ENCODE peak calls at places on chromosomes 4 and X, in eight cellular contexts. N is cardiac muscle cell, I is fibroblast of mammary gland, O is fibroblast of lung, K is colonic mucosa, L is GM12865, Y is AG04450, J is sigmoid colon. A is an unnamed sample.

GRCh38 chrX:38216642-38217041 is 4.0 kb downstream of the SRPX start:
- DNase-seq in Y (no peak), L (peak; percentile 28), K (no peak), I (peak; percentile 60), N (no peak), J (no peak), O (no peak), A (no peak)

GRCh38 chr4:151302432-151302831 is 23.0 kb downstream of the SH3D19 start:
- DNase-seq in N (peak; percentile 16), Y (no peak), O (no peak), K (no peak), I (peak; percentile 33), L (no peak), J (no peak), A (no peak)

GRCh38 chrX:72540318-72540717 is 32.3 kb downstream of the HDAC8 start:
- DNase-seq in L (peak; percentile 3), Y (peak; percentile 6), N (peak; percentile 46), I (peak; percentile 59), K (no peak), O (peak; percentile 57), J (no peak), A (no peak)

GRCh38 chr4:48943387-48943786 is 36.8 kb upstream of the OCIAD2 start:
- DNase-seq in O (no peak), Y (no peak), K (no peak), I (no peak), L (no peak), J (no peak), N (no peak), A (no peak)

GRCh38 chr4:111494471-111494870 is 650.8 kb upstream of the FAM241A start:
- DNase-seq in O (no peak), J (no peak), N (peak; percentile 58), I (no peak), K (no peak), Y (no peak), L (no peak), A (no peak)

GRCh38 chr4:67460574-67460973 is 84.7 kb downstream of the CENPC start:
- DNase-seq in L (no peak), J (no peak), K (no peak), I (no peak), O (no peak), N (no peak), Y (no peak), A (no peak)

GRCh38 chrX:20205927-20206708 is 60.6 kb downstream of the RPS6KA3 start:
- DNase-seq in I (no peak), J (no peak), O (no peak), N (no peak), K (no peak), L (peak; percentile 67), Y (no peak), A (no peak)

GRCh38 chr4:155889036-155889793 is 14.3 kb upstream of the TDO2 start:
- DNase-seq in O (peak; percentile 97), Y (peak; percentile 72), N (peak; percentile 96), I (peak; percentile 96), K (no peak), L (peak; percentile 70), J (no peak), A (no peak)

GRCh38 chrX:71198066-71198465 is 25.0 kb upstream of the GJB1 start:
- DNase-seq in K (no peak), J (no peak), Y (no peak), L (peak; percentile 73), I (no peak), N (peak; percentile 20), O (no peak), A (no peak)

GRCh38 chr4:23401572-23401971 is 488.3 kb downstream of the PPARGC1A start:
- DNase-seq in J (no peak), Y (no peak), O (no peak), L (no peak), K (no peak), I (no peak), N (no peak), A (no peak)

GRCh38 chr4:118175506-118175905 is 141.2 kb downstream of the NDST3 start:
- DNase-seq in K (no peak), O (no peak), N (peak; percentile 19), Y (no peak), I (no peak), J (no peak), L (no peak), A (no peak)

GRCh38 chr4:115054836-115055235 is 58.6 kb downstream of the NDST4 start:
- DNase-seq in O (peak; percentile 0), L (peak; percentile 37), N (no peak), Y (no peak), I (peak; percentile 3), K (no peak), J (no peak), A (no peak)

GRCh38 chr4:48899950-48900349 is 6.6 kb downstream of the OCIAD2 start:
- DNase-seq in Y (no peak), I (peak; percentile 69), K (no peak), J (no peak), O (no peak), N (peak; percentile 83), L (no peak), A (no peak)

GRCh38 chr4:825969-826330 is at the start of gene CPLX1:
- DNase-seq in O (no peak), N (no peak), K (no peak), J (no peak), Y (no peak), I (no peak), L (no peak), A (peak; percentile 62)

GRCh38 chrX:71095971-71096701 is 485 bp downstream of the FOXO4 start:
- DNase-seq in Y (no peak), I (peak; percentile 28), K (peak; percentile 69), O (no peak), J (no peak), N (no peak), L (peak; percentile 54), A (peak; percentile 12)

GRCh38 chr4:1763550-1764080 is 29.5 kb upstream of the FGFR3 start:
- DNase-seq in N (peak; percentile 62), I (peak; percentile 41), L (no peak), J (no peak), K (peak; percentile 39), Y (no peak), O (peak; percentile 51), A (no peak)

GRCh38 chr4:1693131-1693896 is 9.2 kb upstream of the FAM53A start:
- DNase-seq in J (peak; percentile 88), K (peak; percentile 62), L (peak; percentile 89), Y (peak; percentile 50), I (peak; percentile 72), N (peak; percentile 86), O (peak; percentile 81), A (peak; percentile 71)

GRCh38 chr4:87151730-87152129 is 68.7 kb downstream of the KLHL8 start:
- DNase-seq in Y (no peak), J (no peak), I (no peak), O (no peak), N (no peak), L (no peak), K (no peak), A (no peak)

GRCh38 chr4:94256833-94257232 is 49.2 kb downstream of the SMARCAD1 start:
- DNase-seq in O (peak; percentile 19), J (no peak), K (no peak), N (no peak), I (peak; percentile 8), Y (no peak), L (no peak), A (no peak)
- TF ChIP-seq CTCF in O (no peak), J (no peak), K (no peak), N (peak; percentile 14), I (peak; percentile 21), Y (peak; percentile 33), L (peak; percentile 16), A (no peak)

GRCh38 chr4:123997116-123997515 is 600.5 kb downstream of the SPRY1 start:
- DNase-seq in L (no peak), K (no peak), Y (no peak), O (no peak), I (no peak), J (no peak), N (no peak), A (no peak)
- TF ChIP-seq CTCF in L (no peak), K (no peak), Y (no peak), O (no peak), I (no peak), J (no peak), N (no peak), A (no peak)

GRCh38 chr4:47485047-47485692 is at the start of gene ATP10D:
- DNase-seq in Y (peak; percentile 79), N (peak; percentile 96), J (peak; percentile 98), O (peak; percentile 95), I (peak; percentile 90), K (peak; percentile 97), L (peak; percentile 93), A (peak; percentile 94)
- TF ChIP-seq CTCF in Y (peak; percentile 33), N (peak; percentile 18), J (no peak), O (no peak), I (no peak), K (no peak), L (no peak), A (no peak)

DNA sequence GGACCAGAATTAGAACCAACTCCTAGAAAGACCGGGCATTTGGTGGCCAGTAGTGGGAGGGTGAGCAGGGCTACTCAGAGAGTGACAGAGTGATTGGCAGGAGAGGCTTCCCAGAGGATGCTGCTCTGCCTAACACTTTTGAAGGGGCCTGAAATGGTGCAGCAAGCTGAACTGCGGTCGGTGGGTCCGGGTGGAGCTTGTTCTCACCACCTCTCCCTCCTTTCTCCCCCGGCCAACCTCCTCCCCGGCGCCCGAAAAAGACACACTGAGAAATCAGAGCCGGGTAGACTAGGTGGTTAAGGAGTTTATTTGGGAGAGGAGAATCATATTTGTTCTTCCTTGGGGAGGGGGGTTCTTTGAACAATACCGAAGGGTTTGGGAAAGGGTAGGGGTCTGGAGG is 1.4 kb upstream of the PRICKLE3 start:
- DNase-seq in Y (no peak), J (no peak), N (no peak), L (no peak), K (no peak), O (no peak), I (no peak), A (no peak)
- TF ChIP-seq CTCF in Y (no peak), J (no peak), N (no peak), L (no peak), K (no peak), O (no peak), I (no peak), A (no peak)

DNA sequence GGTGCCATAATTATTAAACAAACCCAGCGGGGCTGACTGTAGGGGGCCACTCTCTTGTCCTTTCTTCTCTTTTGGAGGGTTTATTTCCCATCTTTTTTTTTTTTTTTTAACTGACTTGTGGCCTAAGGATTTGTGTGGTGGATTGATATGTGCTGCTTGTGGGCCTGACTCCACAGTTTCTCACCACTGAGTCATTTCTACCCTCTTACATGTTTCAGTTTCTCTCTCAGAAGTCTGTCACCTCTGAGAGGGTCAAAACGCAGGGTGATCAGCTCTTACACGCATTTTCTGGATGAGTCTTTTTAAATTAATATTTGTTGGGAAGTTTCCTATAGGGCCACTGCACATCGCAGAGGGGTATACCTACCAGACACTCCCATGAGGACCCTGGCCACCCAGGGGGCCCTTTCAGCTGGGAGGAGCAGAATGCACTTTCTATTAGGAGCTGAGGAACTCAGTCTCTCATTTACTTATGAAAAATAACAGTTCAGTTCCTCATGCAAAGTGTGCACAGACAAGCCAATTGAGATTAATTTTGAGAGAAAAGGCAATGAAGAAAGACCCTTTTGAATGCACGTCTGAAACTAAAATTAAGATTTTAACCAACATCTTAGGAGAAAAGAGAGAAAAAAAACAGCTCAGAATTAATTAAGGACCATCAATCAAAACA is 407.9 kb downstream of the TECRL start:
- DNase-seq in O (no peak), Y (no peak), K (no peak), J (no peak), N (no peak), L (peak; percentile 64), I (no peak), A (no peak)
- TF ChIP-seq CTCF in O (no peak), Y (no peak), K (no peak), J (no peak), N (no peak), L (no peak), I (no peak), A (no peak)